ENCODE peak calls at places on chromosome 21, in five cellular contexts. S is small intestine, O is MG63, L is ovary, B is colonic mucosa. V is an unnamed sample. For H3K9me3 and H3K27me3, the result is how much of the 10 kb centered on the place peaks cover.

GRCh38 chr21:26441081-26441610 is 131.9 kb downstream of the CYYR1 start:
- DNase-seq in O (no peak), S (no peak), B (no peak), L (no peak), V (no peak)

GRCh38 chr21:15009964-15010363 is 54.8 kb downstream of the NRIP1 start:
- DNase-seq in S (no peak), O (peak), L (no peak), B (no peak), V (peak)

GRCh38 chr21:14057313-14057712 is 153.4 kb downstream of the LIPI start:
- DNase-seq in O (no peak), B (no peak), L (no peak), S (no peak), V (no peak)

GRCh38 chr21:38785483-38785882 is 20.2 kb upstream of the ETS2 start:
- DNase-seq in L (no peak), B (no peak), O (no peak), S (no peak), V (no peak)

GRCh38 chr21:29299046-29299905 is 554 bp downstream of the BACH1 start:
- DNase-seq in S (peak), O (peak), L (peak), B (peak), V (peak)

GRCh38 chr21:34881421-34881820 is 167.7 kb downstream of the RUNX1 start:
- DNase-seq in O (peak), S (no peak), L (no peak), B (peak), V (peak)

GRCh38 chr21:31450971-31451370 is 106.9 kb upstream of the TIAM1 start:
- DNase-seq in O (no peak), S (no peak), L (no peak), B (no peak), V (no peak)

GRCh38 chr21:26881504-26882228 is 36.5 kb upstream of the ADAMTS1 start:
- DNase-seq in O (no peak), L (no peak), B (no peak), S (no peak), V (peak)

GRCh38 chr21:10425856-10426255 is 95.5 kb upstream of the TPTE start:
- DNase-seq in L (no peak), O (no peak), S (no peak), B (no peak), V (no peak)

GRCh38 chr21:15221799-15222386 is 157.1 kb upstream of the NRIP1 start:
- DNase-seq in B (no peak), L (no peak), S (no peak), O (peak), V (no peak)

GRCh38 chr21:38945536-38946245 is 140.0 kb downstream of the ETS2 start:
- DNase-seq in B (no peak), L (no peak), S (no peak), O (peak), V (no peak)

GRCh38 chr21:38965910-38966504 is 160.3 kb downstream of the ETS2 start:
- DNase-seq in O (no peak), L (peak), S (peak), B (peak), V (no peak)

GRCh38 chr21:28334407-28334806 is 658.3 kb downstream of the LTN1 start:
- DNase-seq in L (no peak), S (no peak), B (no peak), O (no peak), V (no peak)

GRCh38 chr21:31873696-31874599 is 1.1 kb downstream of the HUNK start:
- DNase-seq in L (no peak), B (peak), S (peak), O (peak), V (peak)

GRCh38 chr21:28068455-28069358 is 924.0 kb downstream of the LTN1 start:
- DNase-seq in B (no peak), O (no peak), S (no peak), L (no peak), V (no peak)

GRCh38 chr21:18529253-18529652 is 125.7 kb upstream of the TMPRSS15 start:
- DNase-seq in S (peak), B (no peak), L (no peak), O (peak), V (no peak)

GRCh38 chr21:25568230-25568629 is 39.1 kb downstream of the MRPL39 start:
- DNase-seq in B (peak), L (peak), O (peak), S (no peak), V (no peak)

GRCh38 chr21:24594082-24594481 is 1013.2 kb downstream of the MRPL39 start:
- DNase-seq in S (no peak), L (no peak), B (no peak), O (no peak), V (no peak)

GRCh38 chr21:26632691-26633090 is 59.6 kb upstream of the CYYR1 start:
- DNase-seq in O (no peak), L (no peak), B (no peak), S (no peak), V (no peak)

GRCh38 chr21:37986751-37987399 is 70.6 kb upstream of the KCNJ6 start:
- DNase-seq in B (peak), S (peak), L (no peak), O (no peak), V (no peak)

GRCh38 chr21:34276711-34277425 is 86.9 kb upstream of the KCNE2 start:
- DNase-seq in O (no peak), B (no peak), L (no peak), S (no peak), V (peak)

GRCh38 chr21:31258073-31258472 is 86.0 kb downstream of the TIAM1 start:
- DNase-seq in S (no peak), O (no peak), B (no peak), L (no peak), V (no peak)

GRCh38 chr21:39182016-39182415 is 1.2 kb downstream of the PSMG1 start:
- DNase-seq in B (no peak), L (no peak), S (no peak), O (no peak), V (peak)

GRCh38 chr21:27681038-27681437 is 714.1 kb upstream of the ADAMTS5 start:
- DNase-seq in S (no peak), O (peak), B (no peak), L (no peak), V (no peak)

GRCh38 chr21:26126168-26126553 is 44.4 kb downstream of the APP start:
- DNase-seq in S (no peak), L (no peak), B (no peak), O (no peak), V (no peak)

GRCh38 chr21:26127918-26128317 is 42.7 kb downstream of the APP start:
- DNase-seq in S (peak), L (no peak), B (no peak), O (peak), V (no peak)

GRCh38 chr21:16496594-16496993 is 766.8 kb downstream of the USP25 start:
- DNase-seq in S (no peak), L (no peak), O (no peak), B (no peak), V (no peak)

GRCh38 chr21:30719401-30719800 is 824 bp upstream of the KRTAP21-3 start:
- DNase-seq in S (no peak), L (no peak), O (no peak), B (no peak), V (no peak)

DNA sequence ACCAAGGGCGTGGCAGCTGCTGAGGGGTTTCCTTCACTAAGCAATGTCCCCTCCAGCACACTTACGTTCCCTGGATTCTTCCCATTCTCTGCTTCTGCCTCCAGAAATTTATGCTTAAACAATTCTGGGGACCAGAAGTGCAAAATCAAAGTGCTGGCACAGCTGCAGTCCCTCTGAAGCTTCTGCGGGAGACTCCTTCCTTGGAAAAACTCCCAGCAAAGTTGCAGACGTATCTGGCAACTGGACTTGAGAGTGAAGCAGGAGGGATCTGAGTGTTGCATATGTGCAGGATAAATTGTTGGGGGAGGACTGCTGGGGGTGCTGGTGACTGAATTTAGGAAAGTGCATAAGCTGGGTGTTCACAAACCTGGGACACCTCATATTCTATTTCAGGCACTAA is 402.9 kb downstream of the PCP4 start:
- DNase-seq in O (no peak), S (no peak), L (no peak), B (no peak), V (no peak)
- H3K9me3 ChIP-seq in O (under half), S (under half), L (under half), B (under half), V (under half)

DNA sequence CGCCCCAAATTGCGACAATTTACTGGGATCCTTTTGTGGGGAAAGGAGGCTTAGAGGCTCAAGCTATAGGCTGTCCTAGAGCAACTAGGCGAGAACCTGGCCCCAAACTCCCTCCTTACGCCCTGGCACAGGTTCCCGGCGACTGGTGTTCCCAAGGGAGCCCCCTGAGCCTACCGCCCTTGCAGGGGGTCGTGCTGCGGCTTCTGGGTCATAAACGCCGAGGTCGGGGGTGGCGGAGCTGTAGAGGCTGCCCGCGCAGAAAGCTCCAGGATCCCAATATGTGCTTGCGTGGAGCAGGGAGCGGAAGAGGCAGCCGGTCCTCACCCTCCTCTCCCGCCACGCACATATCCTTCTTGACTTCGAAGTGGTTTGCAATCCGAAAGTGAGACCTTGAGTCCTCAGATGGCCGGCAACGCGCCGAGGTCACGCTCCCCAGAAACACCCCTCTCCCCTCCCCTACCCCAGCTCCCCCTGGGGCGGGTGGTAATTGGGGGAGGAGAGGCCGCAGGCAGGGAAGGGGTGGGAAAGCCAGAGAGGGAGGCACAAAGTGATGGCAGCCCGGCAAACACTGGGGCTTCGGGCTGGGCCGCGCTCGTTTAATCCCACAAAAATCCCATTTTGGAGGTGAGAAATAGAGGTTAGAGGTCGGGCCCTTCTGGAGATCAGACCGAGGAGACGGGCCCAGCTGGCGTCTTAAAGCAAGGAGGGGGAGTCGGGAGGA is 6.2 kb downstream of the SIM2 start:
- DNase-seq in B (no peak), S (no peak), O (no peak), L (no peak), V (no peak)
- H3K4me3 ChIP-seq in B (no peak), S (no peak), O (no peak), L (no peak), V (no peak)

GRCh38 chr21:33122507-33122906 is 52.6 kb downstream of the OLIG1 start:
- DNase-seq in B (no peak), O (no peak), L (no peak), S (no peak), V (no peak)
- H3K27me3 ChIP-seq in B (under half), O (under half), L (under half), S (under half), V (under half)

GRCh38 chr21:46057111-46057709 is 40.7 kb upstream of the COL6A2 start:
- DNase-seq in O (no peak), S (no peak), L (peak), B (no peak), V (no peak)

GRCh38 chr21:46059195-46059594 is 38.7 kb upstream of the COL6A2 start:
- DNase-seq in O (no peak), B (no peak), L (no peak), S (no peak), V (no peak)

GRCh38 chr21:46056450-46056903 is 41.4 kb upstream of the COL6A2 start:
- DNase-seq in B (peak), S (no peak), O (peak), L (peak), V (peak)

GRCh38 chr21:46057710-46058241 is 40.1 kb upstream of the COL6A2 start:
- DNase-seq in L (no peak), B (no peak), S (no peak), O (no peak), V (no peak)

GRCh38 chr21:46058339-46059145 is 39.4 kb upstream of the COL6A2 start:
- DNase-seq in B (no peak), L (no peak), O (no peak), S (no peak), V (no peak)
- H3K9me3 ChIP-seq in B (under half), L (under half), O (under half), S (under half), V (under half)

DNA sequence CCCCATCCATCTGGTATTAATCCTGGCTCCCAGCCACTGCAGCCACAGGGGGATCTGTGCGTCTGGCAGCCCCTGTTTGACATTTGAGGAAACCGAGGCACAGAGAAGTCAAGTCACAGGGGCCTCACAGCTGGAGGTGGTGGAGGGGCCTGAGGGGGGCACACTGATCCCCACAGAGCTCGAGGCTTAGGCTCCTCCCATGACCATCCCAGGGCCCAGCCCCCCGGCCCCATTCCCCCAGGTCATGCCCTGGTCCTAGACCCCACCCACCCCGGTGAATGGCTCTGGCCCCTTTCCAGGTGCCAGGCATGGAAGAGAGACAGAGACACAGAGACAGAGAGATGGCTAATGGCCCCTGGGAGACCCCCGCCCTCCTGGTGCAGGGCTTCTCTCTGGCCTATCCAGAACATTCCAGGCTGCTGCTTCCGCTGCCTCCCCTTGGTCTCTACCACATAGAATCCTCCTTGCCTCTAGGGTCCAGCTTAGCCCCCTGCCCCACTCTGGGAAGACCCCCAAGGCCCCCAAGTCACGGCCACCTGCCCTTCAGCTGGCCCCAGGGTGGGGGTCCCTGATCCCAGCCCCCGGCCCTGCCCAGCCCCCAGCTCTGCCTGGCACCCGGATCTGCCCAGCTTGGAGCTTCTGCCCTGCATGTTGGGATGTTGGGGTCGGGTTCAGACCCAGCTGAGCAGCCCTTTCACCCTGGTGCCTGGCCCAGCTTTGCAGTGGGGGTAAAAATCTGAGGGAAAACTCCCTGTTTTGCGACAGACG is 29.2 kb upstream of the LRRC3 start:
- DNase-seq in B (no peak), S (no peak), O (no peak), L (no peak), V (no peak)
- H3K4me3 ChIP-seq in B (no peak), S (no peak), O (no peak), L (no peak), V (no peak)

GRCh38 chr21:41772351-41773080 is 5.7 kb upstream of the RIPK4 start:
- DNase-seq in B (no peak), S (no peak), L (no peak), O (no peak), V (no peak)

GRCh38 chr21:41769933-41770332 is 3.1 kb upstream of the RIPK4 start:
- DNase-seq in O (no peak), S (peak), B (no peak), L (no peak), V (no peak)

GRCh38 chr21:41770901-41771624 is 4.2 kb upstream of the RIPK4 start:
- DNase-seq in L (no peak), O (no peak), B (no peak), S (no peak), V (no peak)

GRCh38 chr21:41769521-41769920 is 2.7 kb upstream of the RIPK4 start:
- DNase-seq in S (no peak), O (no peak), B (no peak), L (no peak), V (no peak)

DNA sequence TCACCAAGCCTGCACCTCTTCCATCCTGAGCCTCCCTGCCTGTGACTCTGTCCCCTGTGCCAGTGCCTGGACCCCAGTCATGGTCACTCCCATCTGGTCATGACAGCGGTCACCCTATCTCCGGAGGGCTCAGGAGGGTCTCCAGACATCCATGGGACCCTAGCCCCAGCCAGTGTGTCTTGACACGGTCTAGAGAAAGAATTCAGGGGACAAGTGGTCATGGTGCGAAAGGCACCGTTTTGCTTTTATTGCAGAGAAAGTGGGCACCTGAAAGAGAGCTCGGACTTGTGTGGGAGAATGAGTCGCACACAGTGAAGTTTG is 4.7 kb upstream of the RIPK4 start:
- DNase-seq in B (no peak), S (no peak), L (no peak), O (no peak), V (no peak)
- H3K27me3 ChIP-seq in B (under half), S (under half), L (under half), O (under half), V (half or more)

GRCh38 chr21:46581780-46582307 is 23.0 kb downstream of the S100B start:
- DNase-seq in O (no peak), L (no peak), B (no peak), S (no peak), V (no peak)
- H3K9me3 ChIP-seq in O (half or more), L (under half), B (under half), S (under half), V (half or more)

GRCh38 chr21:36185498-36185897 is 28.9 kb downstream of the DOP1B start:
- DNase-seq in S (no peak), O (no peak), B (no peak), L (no peak), V (no peak)

GRCh38 chr21:36186506-36187399 is 30.1 kb downstream of the DOP1B start:
- DNase-seq in B (no peak), L (no peak), O (no peak), S (peak), V (no peak)

GRCh38 chr21:36188937-36189336 is 32.3 kb downstream of the DOP1B start:
- DNase-seq in L (no peak), O (no peak), B (no peak), S (peak), V (no peak)

GRCh38 chr21:36190736-36191135 is 34.1 kb downstream of the DOP1B start:
- DNase-seq in S (no peak), L (no peak), B (no peak), O (no peak), V (no peak)

DNA sequence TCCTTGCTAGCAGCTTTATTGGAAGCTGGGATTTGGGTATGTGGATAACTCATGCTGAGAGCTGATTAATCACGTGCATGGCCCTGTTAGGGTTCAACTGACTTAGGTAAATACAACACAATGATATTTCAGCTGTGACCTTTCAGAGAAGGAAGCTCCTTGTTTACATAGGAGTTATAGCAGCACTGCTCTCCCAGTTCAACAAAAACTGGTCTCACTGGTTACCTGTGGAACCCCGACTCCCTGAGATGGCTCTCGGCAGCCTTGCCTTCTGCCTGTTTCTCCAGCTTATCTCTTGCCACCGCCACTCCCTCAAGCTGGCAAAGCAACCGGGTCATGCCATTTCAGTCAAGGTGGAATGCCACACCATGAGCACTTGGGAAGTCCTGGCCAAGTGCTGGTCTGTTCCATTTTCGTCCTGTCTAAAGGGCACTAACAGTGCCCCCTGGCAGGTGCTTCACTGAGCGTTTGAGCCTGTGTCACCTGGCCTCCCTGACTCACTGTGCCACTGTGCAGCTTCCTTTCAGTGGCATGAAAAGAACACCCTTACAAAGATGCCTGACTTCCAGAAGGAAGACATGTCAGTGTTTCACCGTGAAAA is 31.6 kb downstream of the DOP1B start:
- DNase-seq in B (peak), L (no peak), O (no peak), S (peak), V (no peak)
- H3K4me3 ChIP-seq in B (no peak), L (no peak), O (no peak), S (no peak), V (no peak)

DNA sequence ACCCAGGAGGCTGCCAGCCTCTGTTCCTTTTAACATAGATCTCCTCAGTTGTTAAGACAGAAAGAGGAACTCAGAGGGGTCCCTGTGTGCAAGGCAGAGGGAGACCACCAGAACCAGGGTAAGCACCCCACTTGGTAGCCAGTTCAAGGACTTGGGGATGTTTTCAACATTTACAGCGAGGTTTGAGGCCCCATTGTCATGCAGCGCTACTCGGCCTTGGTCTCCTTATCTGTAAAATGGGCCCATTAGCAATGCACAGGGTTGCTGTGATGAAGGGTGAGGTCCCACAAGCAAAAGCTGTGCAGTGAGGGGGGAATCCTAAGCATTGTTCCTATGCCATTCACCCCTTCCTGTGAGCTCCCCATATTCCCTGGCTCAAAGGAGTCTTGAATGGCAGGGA is 4.2 kb downstream of the SIM2 start:
- DNase-seq in O (no peak), L (no peak), B (no peak), S (no peak), V (no peak)
- H3K27me3 ChIP-seq in O (under half), L (under half), B (half or more), S (half or more), V (half or more)

V was measured in adipocyte.